ENCODE peak calls at places on chromosomes 13 and 19, in five cellular contexts. One of them, this sample, is unnamed.

GRCh38 chr13:45132384-45133064 is 12.2 kb downstream of the GTF2F2 start:
- DNase-seq in Peyer's patch: no peak
- DNase-seq in heart right ventricle: no peak
- DNase-seq in MCF 10A: no peak
- DNase-seq in omental fat pad: no peak
- DNase-seq in this sample: no peak

GRCh38 chr19:15631817-15632216 is 8.9 kb upstream of the CYP4F3 start:
- DNase-seq in Peyer's patch: no peak
- DNase-seq in heart right ventricle: no peak
- DNase-seq in MCF 10A: peak; percentile 44
- DNase-seq in omental fat pad: no peak
- DNase-seq in this sample: no peak

GRCh38 chr13:30431269-30431950 is 9.1 kb downstream of the UBE2L5 start:
- DNase-seq in Peyer's patch: no peak
- DNase-seq in heart right ventricle: no peak
- DNase-seq in MCF 10A: peak; percentile 75
- DNase-seq in omental fat pad: no peak
- DNase-seq in this sample: no peak

GRCh38 chr13:26067601-26068000 is 15.8 kb upstream of the SHISA2 start:
- DNase-seq in Peyer's patch: no peak
- DNase-seq in heart right ventricle: no peak
- DNase-seq in MCF 10A: no peak
- DNase-seq in omental fat pad: no peak
- DNase-seq in this sample: no peak

GRCh38 chr13:30052127-30052526 is 201.7 kb upstream of the UBL3 start:
- DNase-seq in Peyer's patch: no peak
- DNase-seq in heart right ventricle: no peak
- DNase-seq in MCF 10A: no peak
- DNase-seq in omental fat pad: no peak
- DNase-seq in this sample: no peak

GRCh38 chr13:67275351-67275989 is 45.3 kb upstream of the PCDH9 start:
- DNase-seq in Peyer's patch: no peak
- DNase-seq in heart right ventricle: no peak
- DNase-seq in MCF 10A: no peak
- DNase-seq in omental fat pad: no peak
- DNase-seq in this sample: no peak

GRCh38 chr19:44806271-44806670 is 2.6 kb upstream of the BCAM start:
- DNase-seq in Peyer's patch: no peak
- DNase-seq in heart right ventricle: no peak
- DNase-seq in MCF 10A: no peak
- DNase-seq in omental fat pad: no peak
- DNase-seq in this sample: no peak

GRCh38 chr19:48754950-48755645 is at the start of gene FGF21:
- DNase-seq in Peyer's patch: no peak
- DNase-seq in heart right ventricle: no peak
- DNase-seq in MCF 10A: peak; percentile 74
- DNase-seq in omental fat pad: no peak
- DNase-seq in this sample: no peak

GRCh38 chr19:12967907-12968306 is 1.5 kb upstream of the DAND5 start:
- DNase-seq in Peyer's patch: no peak
- DNase-seq in heart right ventricle: no peak
- DNase-seq in MCF 10A: no peak
- DNase-seq in omental fat pad: no peak
- DNase-seq in this sample: no peak

GRCh38 chr13:51714663-51715168 is 89.2 kb downstream of the DHRS12 start:
- DNase-seq in Peyer's patch: no peak
- DNase-seq in heart right ventricle: no peak
- DNase-seq in MCF 10A: peak; percentile 62
- DNase-seq in omental fat pad: no peak
- DNase-seq in this sample: no peak

GRCh38 chr13:102902789-102903347 is 57.0 kb downstream of the ERCC5 start:
- DNase-seq in Peyer's patch: no peak
- DNase-seq in heart right ventricle: peak; percentile 47
- DNase-seq in MCF 10A: no peak
- DNase-seq in omental fat pad: no peak
- DNase-seq in this sample: no peak

DNA sequence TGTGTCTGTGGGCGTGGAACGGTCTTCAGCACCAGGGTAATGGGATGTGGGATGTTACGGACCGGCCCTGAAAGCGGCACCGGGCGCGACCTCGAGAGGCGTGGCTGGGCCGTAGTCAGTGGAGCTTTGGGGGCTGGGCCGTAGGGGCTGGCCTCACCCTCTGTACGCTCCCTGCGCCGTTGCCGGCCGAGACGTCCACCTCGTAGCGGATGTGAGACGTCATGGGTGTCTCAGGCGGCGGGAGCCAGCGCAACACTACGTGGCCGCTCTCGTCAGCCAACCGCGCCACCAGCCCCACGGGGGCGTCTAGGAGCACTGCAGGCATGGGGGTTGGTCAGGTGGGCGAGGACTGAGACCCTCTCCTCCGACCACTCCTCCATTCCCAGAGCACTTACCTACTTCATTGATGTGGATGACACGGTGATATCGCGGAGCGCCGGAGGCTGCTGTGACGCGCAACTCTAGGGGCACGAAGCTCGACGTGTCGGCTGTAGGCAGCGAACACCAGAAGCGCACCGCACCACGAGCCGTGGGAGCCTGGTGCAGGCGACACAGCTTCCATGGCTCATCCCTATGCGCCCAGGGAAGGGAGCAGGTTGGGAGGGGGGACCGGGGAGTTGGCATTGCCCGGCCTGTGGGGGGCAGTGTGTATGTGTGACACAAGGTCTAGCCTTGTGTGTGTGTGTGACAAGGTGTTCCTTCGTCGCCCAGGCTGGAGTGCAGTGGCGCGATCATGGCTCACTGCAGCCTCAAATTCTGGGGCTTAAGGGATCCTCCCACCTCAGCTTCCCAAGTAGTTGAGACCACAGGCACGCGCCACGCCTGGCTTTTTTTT is 2.4 kb downstream of the EPOR start:
- DNase-seq in Peyer's patch: peak; percentile 89
- DNase-seq in heart right ventricle: peak; percentile 75
- DNase-seq in MCF 10A: peak; percentile 94
- DNase-seq in omental fat pad: no peak
- DNase-seq in this sample: peak; percentile 94
- TF ChIP-seq CTCF in Peyer's patch: peak; percentile 19
- TF ChIP-seq CTCF in heart right ventricle: no peak
- TF ChIP-seq CTCF in MCF 10A: peak; percentile 22
- TF ChIP-seq CTCF in omental fat pad: no peak
- TF ChIP-seq CTCF in this sample: no peak

DNA sequence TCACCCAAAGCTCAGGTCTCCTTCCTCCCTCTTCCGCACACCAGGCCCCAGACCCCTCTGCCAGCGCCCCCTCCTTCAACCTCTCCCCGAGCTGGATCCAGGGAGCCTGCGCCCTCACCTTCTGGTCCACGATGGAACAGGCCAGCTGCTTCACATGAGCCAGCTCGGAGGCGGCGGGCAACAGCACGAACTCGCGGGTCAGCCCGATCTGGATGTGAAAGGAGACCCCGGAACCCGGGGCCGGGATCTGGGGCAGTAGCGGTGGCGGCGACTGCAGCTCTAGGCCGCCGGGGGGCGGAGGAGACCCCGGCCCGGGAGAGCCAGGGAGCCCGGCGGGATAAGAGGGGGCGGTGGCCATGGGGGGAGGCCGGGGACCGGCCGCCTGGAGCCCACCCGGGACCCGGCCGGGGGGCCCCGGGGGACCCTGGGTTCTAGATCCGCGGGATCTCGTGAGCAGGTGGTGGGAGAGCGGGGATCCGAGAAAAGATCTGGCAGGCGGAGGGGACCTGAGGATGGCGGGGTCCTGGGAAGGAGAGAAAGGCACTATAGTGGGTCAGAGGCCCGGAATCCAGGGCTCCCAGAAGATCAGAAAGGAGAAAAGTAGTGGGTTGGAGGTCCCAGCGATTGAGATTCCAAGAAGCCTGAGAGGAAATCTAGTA is 772 bp downstream of the PRKD2 start:
- DNase-seq in Peyer's patch: no peak
- DNase-seq in heart right ventricle: no peak
- DNase-seq in MCF 10A: peak; percentile 30
- DNase-seq in omental fat pad: no peak
- DNase-seq in this sample: peak; percentile 47
- TF ChIP-seq CTCF in Peyer's patch: no peak
- TF ChIP-seq CTCF in heart right ventricle: no peak
- TF ChIP-seq CTCF in MCF 10A: no peak
- TF ChIP-seq CTCF in omental fat pad: no peak
- TF ChIP-seq CTCF in this sample: no peak

GRCh38 chr19:33175156-33175782 is 18.9 kb upstream of the LRP3 start:
- DNase-seq in Peyer's patch: no peak
- DNase-seq in heart right ventricle: no peak
- DNase-seq in MCF 10A: no peak
- DNase-seq in omental fat pad: no peak
- DNase-seq in this sample: no peak

GRCh38 chr19:33174186-33174585 is 19.9 kb upstream of the LRP3 start:
- DNase-seq in Peyer's patch: no peak
- DNase-seq in heart right ventricle: no peak
- DNase-seq in MCF 10A: no peak
- DNase-seq in omental fat pad: no peak
- DNase-seq in this sample: no peak

GRCh38 chr19:33175886-33176669 is 18.1 kb upstream of the LRP3 start:
- DNase-seq in Peyer's patch: no peak
- DNase-seq in heart right ventricle: no peak
- DNase-seq in MCF 10A: no peak
- DNase-seq in omental fat pad: no peak
- DNase-seq in this sample: no peak

GRCh38 chr19:33177417-33177976 is 16.6 kb upstream of the LRP3 start:
- DNase-seq in Peyer's patch: no peak
- DNase-seq in heart right ventricle: no peak
- DNase-seq in MCF 10A: peak; percentile 62
- DNase-seq in omental fat pad: no peak
- DNase-seq in this sample: peak; percentile 76

GRCh38 chr19:33176670-33177416 is 17.3 kb upstream of the LRP3 start:
- DNase-seq in Peyer's patch: peak; percentile 98
- DNase-seq in heart right ventricle: peak; percentile 97
- DNase-seq in MCF 10A: peak; percentile 99
- DNase-seq in omental fat pad: peak; percentile 94
- DNase-seq in this sample: peak; percentile 94
- TF ChIP-seq CTCF in Peyer's patch: peak; percentile 45
- TF ChIP-seq CTCF in heart right ventricle: peak; percentile 29
- TF ChIP-seq CTCF in MCF 10A: no peak
- TF ChIP-seq CTCF in omental fat pad: no peak
- TF ChIP-seq CTCF in this sample: no peak

GRCh38 chr19:9847087-9847671 is 12.1 kb downstream of the PIN1 start:
- DNase-seq in Peyer's patch: peak; percentile 51
- DNase-seq in heart right ventricle: no peak
- DNase-seq in MCF 10A: peak; percentile 80
- DNase-seq in omental fat pad: peak; percentile 38
- DNase-seq in this sample: no peak
- TF ChIP-seq CTCF in Peyer's patch: peak; percentile 21
- TF ChIP-seq CTCF in heart right ventricle: peak; percentile 44
- TF ChIP-seq CTCF in MCF 10A: peak; percentile 68
- TF ChIP-seq CTCF in omental fat pad: no peak
- TF ChIP-seq CTCF in this sample: no peak

DNA sequence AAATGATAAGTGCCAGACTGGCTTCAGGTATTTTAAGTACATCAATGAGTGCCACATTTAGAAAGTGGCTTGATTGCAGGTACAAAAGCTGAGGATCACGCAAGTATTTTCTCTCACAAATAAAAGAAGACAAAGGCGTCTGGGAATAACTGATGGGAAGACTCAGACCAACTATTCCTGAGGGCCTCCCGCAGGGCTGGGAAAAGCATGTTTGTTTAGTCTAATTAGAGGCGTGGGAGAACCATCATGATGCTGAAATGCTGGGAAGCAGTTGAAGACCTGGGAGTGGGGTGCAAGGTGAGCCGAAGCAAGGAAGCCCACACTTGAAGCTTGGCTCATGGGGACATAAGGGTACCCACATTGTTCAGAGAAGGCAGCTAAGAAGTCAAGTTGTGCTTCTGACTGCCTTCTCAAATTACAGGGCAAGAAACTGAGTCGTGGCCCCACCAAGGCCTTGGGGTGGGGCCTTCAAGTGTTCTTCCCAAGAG is 536.0 kb downstream of the MYO16 start:
- DNase-seq in Peyer's patch: no peak
- DNase-seq in heart right ventricle: no peak
- DNase-seq in MCF 10A: no peak
- DNase-seq in omental fat pad: no peak
- DNase-seq in this sample: no peak
- TF ChIP-seq CTCF in Peyer's patch: no peak
- TF ChIP-seq CTCF in heart right ventricle: no peak
- TF ChIP-seq CTCF in MCF 10A: no peak
- TF ChIP-seq CTCF in omental fat pad: no peak
- TF ChIP-seq CTCF in this sample: no peak